ENCODE peak calls at places on chromosome X, in six cellular contexts. One of them, this sample, is unnamed.

GRCh38 chrX:153190384-153190783 is 11.3 kb downstream of the MAGEA1 start:
- DNase-seq in testis: no peak
- DNase-seq in GM12878: no peak
- DNase-seq in HFFc6: peak; percentile 1
- DNase-seq in prostate gland: no peak
- DNase-seq in B cell: no peak
- DNase-seq in this sample: no peak

GRCh38 chrX:149829751-149830191 is 48.0 kb downstream of the MAGEA9 start:
- DNase-seq in GM12878: peak; percentile 35
- DNase-seq in testis: no peak
- DNase-seq in HFFc6: peak; percentile 66
- DNase-seq in B cell: no peak
- DNase-seq in prostate gland: no peak
- DNase-seq in this sample: no peak

GRCh38 chrX:154359362-154360154 is 14.9 kb downstream of the FLNA start:
- DNase-seq in testis: no peak
- DNase-seq in HFFc6: no peak
- DNase-seq in prostate gland: no peak
- DNase-seq in B cell: no peak
- DNase-seq in GM12878: no peak
- DNase-seq in this sample: no peak

GRCh38 chrX:103052625-103053024 is 11.3 kb downstream of the BEX1 start:
- DNase-seq in B cell: no peak
- DNase-seq in prostate gland: no peak
- DNase-seq in testis: peak; percentile 55
- DNase-seq in GM12878: no peak
- DNase-seq in HFFc6: no peak
- DNase-seq in this sample: no peak

GRCh38 chrX:91434351-91435168 is at the start of gene PABPC5:
- DNase-seq in testis: peak; percentile 88
- DNase-seq in B cell: no peak
- DNase-seq in GM12878: no peak
- DNase-seq in HFFc6: no peak
- DNase-seq in prostate gland: peak; percentile 33
- DNase-seq in this sample: no peak

GRCh38 chrX:103175944-103176753 is 38.8 kb upstream of the BEX4 start:
- DNase-seq in prostate gland: peak; percentile 21
- DNase-seq in testis: peak; percentile 76
- DNase-seq in GM12878: no peak
- DNase-seq in HFFc6: peak; percentile 34
- DNase-seq in B cell: no peak
- DNase-seq in this sample: peak; percentile 64

GRCh38 chrX:108736509-108737479 is at the start of gene IRS4:
- DNase-seq in B cell: no peak
- DNase-seq in HFFc6: no peak
- DNase-seq in prostate gland: peak; percentile 15
- DNase-seq in testis: peak; percentile 29
- DNase-seq in GM12878: no peak
- DNase-seq in this sample: peak; percentile 17

GRCh38 chrX:131827935-131828334 is 195.2 kb upstream of the STK26 start:
- DNase-seq in B cell: no peak
- DNase-seq in prostate gland: no peak
- DNase-seq in testis: no peak
- DNase-seq in HFFc6: no peak
- DNase-seq in GM12878: peak; percentile 70
- DNase-seq in this sample: no peak

GRCh38 chrX:123873956-123874355 is 14.1 kb downstream of the XIAP start:
- DNase-seq in testis: no peak
- DNase-seq in B cell: no peak
- DNase-seq in prostate gland: no peak
- DNase-seq in GM12878: no peak
- DNase-seq in HFFc6: no peak
- DNase-seq in this sample: no peak

GRCh38 chrX:150844016-150844415 is 54.5 kb downstream of the CD99L2 start:
- DNase-seq in prostate gland: no peak
- DNase-seq in B cell: no peak
- DNase-seq in testis: no peak
- DNase-seq in GM12878: no peak
- DNase-seq in HFFc6: no peak
- DNase-seq in this sample: no peak

GRCh38 chrX:54817220-54817820 is 9.8 kb downstream of the MAGED2 start:
- DNase-seq in testis: no peak
- DNase-seq in GM12878: no peak
- DNase-seq in B cell: no peak
- DNase-seq in HFFc6: no peak
- DNase-seq in prostate gland: no peak
- DNase-seq in this sample: no peak

GRCh38 chrX:19852014-19853005 is 35.1 kb downstream of the SH3KBP1 start:
- DNase-seq in testis: no peak
- DNase-seq in B cell: no peak
- DNase-seq in HFFc6: no peak
- DNase-seq in prostate gland: no peak
- DNase-seq in GM12878: no peak
- DNase-seq in this sample: no peak

GRCh38 chrX:129689881-129690280 is 35.1 kb upstream of the APLN start:
- DNase-seq in GM12878: no peak
- DNase-seq in prostate gland: no peak
- DNase-seq in testis: no peak
- DNase-seq in HFFc6: no peak
- DNase-seq in B cell: no peak
- DNase-seq in this sample: no peak

GRCh38 chrX:70494441-70494840 is 49.8 kb downstream of the DLG3 start:
- DNase-seq in testis: no peak
- DNase-seq in GM12878: no peak
- DNase-seq in prostate gland: no peak
- DNase-seq in HFFc6: peak; percentile 7
- DNase-seq in B cell: no peak
- DNase-seq in this sample: no peak

GRCh38 chrX:132490086-132490419 is 1.2 kb upstream of the MBNL3 start:
- DNase-seq in GM12878: no peak
- DNase-seq in B cell: no peak
- DNase-seq in HFFc6: no peak
- DNase-seq in testis: no peak
- DNase-seq in prostate gland: no peak
- DNase-seq in this sample: no peak

GRCh38 chrX:124984140-124984813 is 335.4 kb upstream of the TEX13C start:
- DNase-seq in B cell: no peak
- DNase-seq in testis: no peak
- DNase-seq in GM12878: no peak
- DNase-seq in HFFc6: no peak
- DNase-seq in prostate gland: no peak
- DNase-seq in this sample: no peak

GRCh38 chrX:1542994-1543725 is 6.2 kb upstream of the P2RY8 start:
- DNase-seq in prostate gland: no peak
- DNase-seq in GM12878: no peak
- DNase-seq in HFFc6: no peak
- DNase-seq in B cell: no peak
- DNase-seq in testis: no peak
- DNase-seq in this sample: no peak

GRCh38 chrX:24574743-24575142 is 72.4 kb downstream of the PCYT1B start:
- DNase-seq in testis: no peak
- DNase-seq in HFFc6: no peak
- DNase-seq in prostate gland: no peak
- DNase-seq in B cell: no peak
- DNase-seq in GM12878: no peak
- DNase-seq in this sample: no peak

GRCh38 chrX:113400193-113400704 is 559.6 kb upstream of the AMOT start:
- DNase-seq in HFFc6: no peak
- DNase-seq in GM12878: no peak
- DNase-seq in testis: no peak
- DNase-seq in prostate gland: no peak
- DNase-seq in B cell: no peak
- DNase-seq in this sample: no peak

GRCh38 chrX:110803506-110803905 is 7.9 kb upstream of the CHRDL1 start:
- DNase-seq in prostate gland: no peak
- DNase-seq in testis: no peak
- DNase-seq in GM12878: no peak
- DNase-seq in B cell: no peak
- DNase-seq in HFFc6: no peak
- DNase-seq in this sample: no peak

GRCh38 chrX:97326456-97326855 is 442.7 kb downstream of the RPA4 start:
- DNase-seq in B cell: no peak
- DNase-seq in testis: no peak
- DNase-seq in prostate gland: no peak
- DNase-seq in HFFc6: no peak
- DNase-seq in GM12878: peak; percentile 73
- DNase-seq in this sample: peak; percentile 27

GRCh38 chrX:7346021-7346420 is 198.1 kb upstream of the PUDP start:
- DNase-seq in B cell: no peak
- DNase-seq in GM12878: no peak
- DNase-seq in prostate gland: no peak
- DNase-seq in testis: no peak
- DNase-seq in HFFc6: peak; percentile 30
- DNase-seq in this sample: no peak

GRCh38 chrX:21700289-21700688 is 42.2 kb upstream of the KLHL34 start:
- DNase-seq in testis: no peak
- DNase-seq in HFFc6: no peak
- DNase-seq in B cell: no peak
- DNase-seq in prostate gland: no peak
- DNase-seq in GM12878: no peak
- DNase-seq in this sample: no peak

GRCh38 chrX:51336584-51336983 is 4.0 kb downstream of the NUDT10 start:
- DNase-seq in prostate gland: peak; percentile 10
- DNase-seq in GM12878: no peak
- DNase-seq in testis: peak; percentile 56
- DNase-seq in B cell: no peak
- DNase-seq in HFFc6: peak; percentile 9
- DNase-seq in this sample: peak; percentile 46

GRCh38 chrX:51332188-51332942 is at the start of gene NUDT10:
- DNase-seq in B cell: no peak
- DNase-seq in GM12878: no peak
- DNase-seq in HFFc6: no peak
- DNase-seq in testis: peak; percentile 88
- DNase-seq in prostate gland: peak; percentile 58
- DNase-seq in this sample: peak; percentile 26

DNA sequence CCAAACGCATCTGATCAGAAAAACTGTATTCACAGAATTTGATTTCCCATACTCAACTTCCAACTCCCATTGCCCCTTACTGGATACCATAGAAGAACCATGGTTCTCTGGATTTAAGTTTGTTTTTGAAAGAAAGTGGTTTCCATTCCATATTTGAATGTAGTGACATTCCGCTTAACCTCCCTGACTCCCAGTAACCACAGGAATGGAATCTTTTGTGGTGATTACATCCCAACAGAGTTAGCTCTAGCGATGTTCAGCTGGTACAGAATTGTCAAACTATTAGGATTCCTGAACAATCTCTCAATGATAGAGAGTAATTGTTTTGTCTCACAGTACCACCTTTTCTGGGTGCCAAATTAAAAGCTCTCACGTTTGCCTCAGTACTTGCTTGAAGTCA is 1.7 kb downstream of the NUDT10 start:
- DNase-seq in prostate gland: no peak
- DNase-seq in GM12878: no peak
- DNase-seq in testis: no peak
- DNase-seq in B cell: no peak
- DNase-seq in HFFc6: peak; percentile 2
- DNase-seq in this sample: no peak
- TF ChIP-seq CTCF in prostate gland: no peak
- TF ChIP-seq CTCF in GM12878: no peak
- TF ChIP-seq CTCF in testis: no peak
- TF ChIP-seq CTCF in B cell: no peak
- TF ChIP-seq CTCF in HFFc6: no peak
- TF ChIP-seq CTCF in this sample: no peak

DNA sequence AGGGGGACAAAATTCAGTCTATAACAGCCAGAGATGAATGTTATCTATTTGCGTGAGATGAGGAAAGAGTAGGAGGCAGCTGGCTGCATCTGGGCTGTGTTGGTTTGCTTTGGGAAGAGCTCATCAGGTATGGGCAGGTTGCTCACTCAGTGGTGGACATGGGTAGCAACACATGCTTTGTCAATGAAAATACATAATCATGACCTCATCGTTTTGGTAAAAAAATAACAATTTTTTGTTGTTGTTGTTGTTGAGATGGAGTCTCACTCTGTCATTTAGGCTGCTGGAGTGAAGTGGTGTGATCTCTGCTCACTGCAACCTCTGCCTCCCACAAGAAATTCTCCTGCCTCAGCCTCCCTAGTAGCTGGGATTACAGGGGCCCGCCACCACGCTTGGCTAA is 16.3 kb upstream of the GLOD5 start:
- DNase-seq in testis: no peak
- DNase-seq in B cell: no peak
- DNase-seq in GM12878: no peak
- DNase-seq in prostate gland: no peak
- DNase-seq in HFFc6: no peak
- DNase-seq in this sample: no peak
- TF ChIP-seq CTCF in testis: no peak
- TF ChIP-seq CTCF in B cell: no peak
- TF ChIP-seq CTCF in GM12878: no peak
- TF ChIP-seq CTCF in prostate gland: no peak
- TF ChIP-seq CTCF in HFFc6: no peak
- TF ChIP-seq CTCF in this sample: no peak

GRCh38 chrX:9698566-9698965 is 67.1 kb downstream of the GPR143 start:
- DNase-seq in testis: no peak
- DNase-seq in GM12878: no peak
- DNase-seq in B cell: no peak
- DNase-seq in HFFc6: no peak
- DNase-seq in prostate gland: no peak
- DNase-seq in this sample: no peak

GRCh38 chrX:9703406-9703805 is 62.2 kb downstream of the GPR143 start:
- DNase-seq in prostate gland: no peak
- DNase-seq in GM12878: no peak
- DNase-seq in HFFc6: no peak
- DNase-seq in B cell: no peak
- DNase-seq in testis: no peak
- DNase-seq in this sample: no peak

GRCh38 chrX:9701790-9702189 is 63.9 kb downstream of the GPR143 start:
- DNase-seq in testis: no peak
- DNase-seq in prostate gland: no peak
- DNase-seq in HFFc6: no peak
- DNase-seq in GM12878: no peak
- DNase-seq in B cell: no peak
- DNase-seq in this sample: no peak

GRCh38 chrX:9704876-9705465 is 60.7 kb downstream of the GPR143 start:
- DNase-seq in GM12878: no peak
- DNase-seq in HFFc6: no peak
- DNase-seq in prostate gland: no peak
- DNase-seq in testis: no peak
- DNase-seq in B cell: no peak
- DNase-seq in this sample: no peak

GRCh38 chrX:9700555-9700954 is 65.1 kb downstream of the GPR143 start:
- DNase-seq in B cell: no peak
- DNase-seq in testis: no peak
- DNase-seq in prostate gland: no peak
- DNase-seq in GM12878: no peak
- DNase-seq in HFFc6: no peak
- DNase-seq in this sample: no peak
- TF ChIP-seq CTCF in B cell: no peak
- TF ChIP-seq CTCF in testis: no peak
- TF ChIP-seq CTCF in prostate gland: no peak
- TF ChIP-seq CTCF in GM12878: no peak
- TF ChIP-seq CTCF in HFFc6: no peak
- TF ChIP-seq CTCF in this sample: no peak

DNA sequence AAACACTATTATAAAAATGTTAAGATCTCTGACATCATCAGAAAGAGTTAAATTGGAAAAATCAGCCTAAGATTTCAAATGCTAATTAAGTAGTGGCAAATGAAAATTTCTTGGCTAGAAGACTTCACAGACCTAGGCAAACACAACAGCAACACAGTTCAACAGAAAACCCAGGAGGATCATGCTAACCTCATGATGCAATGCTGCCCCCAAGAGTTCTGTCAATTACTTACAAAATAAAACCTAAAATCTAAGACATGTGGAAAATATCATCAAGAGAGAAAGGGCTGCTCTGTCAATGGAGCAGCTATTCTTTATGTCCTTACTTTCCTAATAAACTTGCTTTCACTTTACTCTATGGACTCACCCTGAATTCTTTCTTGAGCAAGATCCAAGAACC is 21.0 kb downstream of the S100G start:
- DNase-seq in prostate gland: no peak
- DNase-seq in GM12878: no peak
- DNase-seq in B cell: no peak
- DNase-seq in testis: peak; percentile 19
- DNase-seq in HFFc6: no peak
- DNase-seq in this sample: peak; percentile 49
- TF ChIP-seq CTCF in prostate gland: peak; percentile 14
- TF ChIP-seq CTCF in GM12878: peak; percentile 9
- TF ChIP-seq CTCF in B cell: no peak
- TF ChIP-seq CTCF in testis: no peak
- TF ChIP-seq CTCF in HFFc6: peak; percentile 64
- TF ChIP-seq CTCF in this sample: peak; percentile 11